ENCODE peak calls at places on chromosomes 4 and X, in six cellular contexts. One of them, this sample, is unnamed.

GRCh38 chrX:140701480-140701879 is 8.1 kb upstream of the LINC00632 start:
- DNase-seq in endothelial cell of umbilical vein: no peak
- DNase-seq in breast epithelium: no peak
- DNase-seq in HFFc6: no peak
- DNase-seq in astrocyte of the spinal cord: peak; percentile 17
- DNase-seq in CD8-positive, alpha-beta T cell: no peak
- DNase-seq in this sample: peak; percentile 19

GRCh38 chr4:114263233-114263632 is 283.8 kb upstream of the ARSJ start:
- DNase-seq in endothelial cell of umbilical vein: peak; percentile 39
- DNase-seq in breast epithelium: no peak
- DNase-seq in HFFc6: peak; percentile 36
- DNase-seq in astrocyte of the spinal cord: peak; percentile 59
- DNase-seq in CD8-positive, alpha-beta T cell: no peak
- DNase-seq in this sample: peak; percentile 66

GRCh38 chr4:2338754-2339457 is 77.0 kb upstream of the MXD4 start:
- DNase-seq in endothelial cell of umbilical vein: no peak
- DNase-seq in breast epithelium: peak; percentile 42
- DNase-seq in HFFc6: no peak
- DNase-seq in astrocyte of the spinal cord: no peak
- DNase-seq in CD8-positive, alpha-beta T cell: no peak
- DNase-seq in this sample: no peak

GRCh38 chrX:151974336-151975227 is at the start of gene GABRE:
- DNase-seq in endothelial cell of umbilical vein: peak; percentile 61
- DNase-seq in breast epithelium: peak; percentile 59
- DNase-seq in HFFc6: no peak
- DNase-seq in astrocyte of the spinal cord: peak; percentile 50
- DNase-seq in CD8-positive, alpha-beta T cell: no peak
- DNase-seq in this sample: peak; percentile 52

GRCh38 chr4:145044341-145044740 is 53.7 kb downstream of the ANAPC10 start:
- DNase-seq in endothelial cell of umbilical vein: no peak
- DNase-seq in breast epithelium: no peak
- DNase-seq in HFFc6: peak; percentile 8
- DNase-seq in astrocyte of the spinal cord: peak; percentile 54
- DNase-seq in CD8-positive, alpha-beta T cell: no peak
- DNase-seq in this sample: peak; percentile 9

GRCh38 chrX:18194688-18195087 is 26.0 kb downstream of the BEND2 start:
- DNase-seq in endothelial cell of umbilical vein: no peak
- DNase-seq in breast epithelium: no peak
- DNase-seq in HFFc6: no peak
- DNase-seq in astrocyte of the spinal cord: no peak
- DNase-seq in CD8-positive, alpha-beta T cell: no peak
- DNase-seq in this sample: no peak

GRCh38 chrX:139113682-139114081 is 402.2 kb upstream of the FGF13 start:
- DNase-seq in endothelial cell of umbilical vein: no peak
- DNase-seq in breast epithelium: no peak
- DNase-seq in HFFc6: no peak
- DNase-seq in astrocyte of the spinal cord: no peak
- DNase-seq in CD8-positive, alpha-beta T cell: no peak
- DNase-seq in this sample: peak; percentile 35

GRCh38 chr4:7652451-7652871 is 217.7 kb upstream of the PSAPL1 start:
- DNase-seq in endothelial cell of umbilical vein: no peak
- DNase-seq in breast epithelium: no peak
- DNase-seq in HFFc6: no peak
- DNase-seq in astrocyte of the spinal cord: peak; percentile 54
- DNase-seq in CD8-positive, alpha-beta T cell: peak; percentile 5
- DNase-seq in this sample: no peak

GRCh38 chr4:55173580-55173979 is 48.2 kb upstream of the KDR start:
- DNase-seq in endothelial cell of umbilical vein: peak; percentile 74
- DNase-seq in breast epithelium: no peak
- DNase-seq in HFFc6: peak; percentile 64
- DNase-seq in astrocyte of the spinal cord: peak; percentile 65
- DNase-seq in CD8-positive, alpha-beta T cell: no peak
- DNase-seq in this sample: peak; percentile 85

GRCh38 chrX:71128915-71129765 is 10.7 kb downstream of the MED12 start:
- DNase-seq in endothelial cell of umbilical vein: peak; percentile 64
- DNase-seq in breast epithelium: peak; percentile 62
- DNase-seq in HFFc6: peak; percentile 36
- DNase-seq in astrocyte of the spinal cord: peak; percentile 52
- DNase-seq in CD8-positive, alpha-beta T cell: peak; percentile 58
- DNase-seq in this sample: peak; percentile 57

GRCh38 chr4:74389494-74389893 is 24.5 kb downstream of the EREG start:
- DNase-seq in endothelial cell of umbilical vein: no peak
- DNase-seq in breast epithelium: no peak
- DNase-seq in HFFc6: no peak
- DNase-seq in astrocyte of the spinal cord: no peak
- DNase-seq in CD8-positive, alpha-beta T cell: no peak
- DNase-seq in this sample: no peak

GRCh38 chrX:21745756-21746155 is 12.2 kb downstream of the SMPX start:
- DNase-seq in endothelial cell of umbilical vein: peak; percentile 24
- DNase-seq in breast epithelium: no peak
- DNase-seq in HFFc6: peak; percentile 1
- DNase-seq in astrocyte of the spinal cord: peak; percentile 29
- DNase-seq in CD8-positive, alpha-beta T cell: peak; percentile 8
- DNase-seq in this sample: peak; percentile 20

GRCh38 chr4:24988776-24989175 is 42.0 kb downstream of the LGI2 start:
- DNase-seq in endothelial cell of umbilical vein: peak; percentile 61
- DNase-seq in breast epithelium: no peak
- DNase-seq in HFFc6: peak; percentile 66
- DNase-seq in astrocyte of the spinal cord: no peak
- DNase-seq in CD8-positive, alpha-beta T cell: no peak
- DNase-seq in this sample: peak; percentile 65

GRCh38 chr4:87011340-87012034 is 76.7 kb downstream of the AFF1 start:
- DNase-seq in endothelial cell of umbilical vein: peak; percentile 93
- DNase-seq in breast epithelium: no peak
- DNase-seq in HFFc6: peak; percentile 86
- DNase-seq in astrocyte of the spinal cord: peak; percentile 83
- DNase-seq in CD8-positive, alpha-beta T cell: no peak
- DNase-seq in this sample: peak; percentile 92

GRCh38 chr4:176302283-176303275 is 17.2 kb upstream of the SPCS3 start:
- DNase-seq in endothelial cell of umbilical vein: no peak
- DNase-seq in breast epithelium: no peak
- DNase-seq in HFFc6: peak; percentile 79
- DNase-seq in astrocyte of the spinal cord: peak; percentile 76
- DNase-seq in CD8-positive, alpha-beta T cell: no peak
- DNase-seq in this sample: peak; percentile 82

GRCh38 chr4:145804134-145804533 is 124.2 kb downstream of the C4orf51 start:
- DNase-seq in endothelial cell of umbilical vein: peak; percentile 72
- DNase-seq in breast epithelium: no peak
- DNase-seq in HFFc6: peak; percentile 85
- DNase-seq in astrocyte of the spinal cord: peak; percentile 86
- DNase-seq in CD8-positive, alpha-beta T cell: no peak
- DNase-seq in this sample: peak; percentile 95

GRCh38 chrX:76195579-76195978 is 22.7 kb downstream of the PBDC1 start:
- DNase-seq in endothelial cell of umbilical vein: no peak
- DNase-seq in breast epithelium: no peak
- DNase-seq in HFFc6: no peak
- DNase-seq in astrocyte of the spinal cord: no peak
- DNase-seq in CD8-positive, alpha-beta T cell: no peak
- DNase-seq in this sample: no peak

GRCh38 chrX:103309860-103310591 is 764 bp downstream of the BEX2 start:
- DNase-seq in endothelial cell of umbilical vein: no peak
- DNase-seq in breast epithelium: no peak
- DNase-seq in HFFc6: no peak
- DNase-seq in astrocyte of the spinal cord: no peak
- DNase-seq in CD8-positive, alpha-beta T cell: no peak
- DNase-seq in this sample: no peak

GRCh38 chr4:167031534-167032156 is 202.6 kb downstream of the SPOCK3 start:
- DNase-seq in endothelial cell of umbilical vein: peak; percentile 80
- DNase-seq in breast epithelium: no peak
- DNase-seq in HFFc6: no peak
- DNase-seq in astrocyte of the spinal cord: peak; percentile 33
- DNase-seq in CD8-positive, alpha-beta T cell: no peak
- DNase-seq in this sample: peak; percentile 81

GRCh38 chr4:99848576-99848975 is 31.9 kb downstream of the DAPP1 start:
- DNase-seq in endothelial cell of umbilical vein: no peak
- DNase-seq in breast epithelium: no peak
- DNase-seq in HFFc6: no peak
- DNase-seq in astrocyte of the spinal cord: no peak
- DNase-seq in CD8-positive, alpha-beta T cell: no peak
- DNase-seq in this sample: no peak

GRCh38 chr4:72341432-72341820 is 227.6 kb downstream of the ADAMTS3 start:
- DNase-seq in endothelial cell of umbilical vein: no peak
- DNase-seq in breast epithelium: no peak
- DNase-seq in HFFc6: no peak
- DNase-seq in astrocyte of the spinal cord: no peak
- DNase-seq in CD8-positive, alpha-beta T cell: no peak
- DNase-seq in this sample: no peak

GRCh38 chrX:154594491-154594890 is 9.6 kb downstream of the CTAG1A start:
- DNase-seq in endothelial cell of umbilical vein: no peak
- DNase-seq in breast epithelium: no peak
- DNase-seq in HFFc6: no peak
- DNase-seq in astrocyte of the spinal cord: no peak
- DNase-seq in CD8-positive, alpha-beta T cell: no peak
- DNase-seq in this sample: no peak

GRCh38 chr4:2071252-2071911 is 12.3 kb downstream of the NAT8L start:
- DNase-seq in endothelial cell of umbilical vein: no peak
- DNase-seq in breast epithelium: no peak
- DNase-seq in HFFc6: no peak
- DNase-seq in astrocyte of the spinal cord: no peak
- DNase-seq in CD8-positive, alpha-beta T cell: no peak
- DNase-seq in this sample: no peak

GRCh38 chr4:98749206-98749605 is 90.8 kb upstream of the TSPAN5 start:
- DNase-seq in endothelial cell of umbilical vein: no peak
- DNase-seq in breast epithelium: no peak
- DNase-seq in HFFc6: no peak
- DNase-seq in astrocyte of the spinal cord: no peak
- DNase-seq in CD8-positive, alpha-beta T cell: no peak
- DNase-seq in this sample: no peak

DNA sequence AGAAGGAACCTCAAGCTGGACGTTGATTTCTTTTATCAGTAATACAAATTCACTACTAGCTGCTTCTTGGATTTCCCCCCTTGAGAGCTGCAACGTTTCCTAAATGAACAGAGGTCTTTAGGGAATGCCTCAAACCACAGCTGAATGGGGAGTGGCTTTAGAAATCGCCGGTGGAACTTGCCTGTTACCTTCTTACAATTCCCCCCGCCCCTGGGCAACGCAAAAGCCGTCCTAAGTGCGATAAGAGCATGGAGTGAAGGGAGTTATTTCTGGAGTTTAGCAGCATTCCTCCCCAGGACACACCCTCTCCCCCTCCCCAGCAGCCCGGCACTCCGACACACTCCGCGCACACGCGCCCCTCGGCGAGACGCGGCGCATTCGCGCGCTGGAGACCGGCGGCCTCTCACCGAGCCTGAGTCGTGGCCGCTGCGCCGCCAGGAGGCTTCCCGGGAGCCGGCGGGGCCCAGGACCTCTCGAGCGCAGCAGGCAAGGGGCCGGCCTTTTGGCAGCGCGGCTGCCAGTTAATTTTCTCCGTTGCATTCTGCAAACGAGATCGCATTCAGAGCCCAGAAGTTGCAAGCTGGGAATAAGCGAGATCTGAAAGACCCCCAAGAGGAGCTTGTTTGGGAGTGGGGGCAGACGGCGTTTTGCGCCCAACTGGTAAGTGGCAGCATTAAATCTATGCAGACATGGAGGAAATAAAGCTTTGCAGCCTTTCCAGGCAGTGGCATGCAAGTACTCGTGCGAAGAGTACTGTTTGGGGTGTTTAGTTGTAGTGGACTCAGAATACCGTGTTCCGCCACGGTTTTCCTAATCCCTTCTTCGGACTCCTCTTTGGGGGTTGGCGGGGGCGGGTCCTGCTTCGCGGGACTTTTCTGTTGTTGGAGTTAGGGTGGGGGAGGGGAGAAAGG is 134.6 kb downstream of the PALLD start:
- DNase-seq in endothelial cell of umbilical vein: peak; percentile 72
- DNase-seq in breast epithelium: peak; percentile 65
- DNase-seq in HFFc6: no peak
- DNase-seq in astrocyte of the spinal cord: peak; percentile 90
- DNase-seq in CD8-positive, alpha-beta T cell: no peak
- DNase-seq in this sample: peak; percentile 73
- TF ChIP-seq CTCF in endothelial cell of umbilical vein: peak; percentile 59
- TF ChIP-seq CTCF in breast epithelium: peak; percentile 51
- TF ChIP-seq CTCF in HFFc6: peak; percentile 66
- TF ChIP-seq CTCF in astrocyte of the spinal cord: peak; percentile 38
- TF ChIP-seq CTCF in CD8-positive, alpha-beta T cell: no peak
- TF ChIP-seq CTCF in this sample: peak; percentile 18

DNA sequence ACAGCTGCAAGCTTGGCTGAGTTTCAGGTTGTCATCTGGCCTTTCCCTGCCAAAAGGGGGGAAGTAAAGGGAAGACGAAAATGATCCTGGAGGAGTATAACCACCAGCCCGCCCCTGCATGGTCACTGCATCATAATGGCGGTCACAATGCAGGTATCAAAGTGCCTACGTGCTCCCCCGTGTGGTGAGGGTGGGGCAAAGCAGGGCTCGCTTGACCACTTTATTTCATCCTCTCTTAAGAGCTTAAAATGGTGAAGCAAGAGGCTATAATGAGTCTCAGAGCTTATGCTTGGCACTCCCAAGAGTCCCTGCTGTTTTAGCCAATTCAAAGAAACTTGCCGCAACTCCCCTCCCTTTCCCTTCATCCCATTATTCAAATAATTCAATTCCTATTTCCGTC is 105.6 kb downstream of the APOOL start:
- DNase-seq in endothelial cell of umbilical vein: no peak
- DNase-seq in breast epithelium: no peak
- DNase-seq in HFFc6: no peak
- DNase-seq in astrocyte of the spinal cord: no peak
- DNase-seq in CD8-positive, alpha-beta T cell: no peak
- DNase-seq in this sample: no peak
- TF ChIP-seq CTCF in endothelial cell of umbilical vein: peak; percentile 31
- TF ChIP-seq CTCF in breast epithelium: no peak
- TF ChIP-seq CTCF in HFFc6: peak; percentile 55
- TF ChIP-seq CTCF in astrocyte of the spinal cord: peak; percentile 49
- TF ChIP-seq CTCF in CD8-positive, alpha-beta T cell: no peak
- TF ChIP-seq CTCF in this sample: no peak

DNA sequence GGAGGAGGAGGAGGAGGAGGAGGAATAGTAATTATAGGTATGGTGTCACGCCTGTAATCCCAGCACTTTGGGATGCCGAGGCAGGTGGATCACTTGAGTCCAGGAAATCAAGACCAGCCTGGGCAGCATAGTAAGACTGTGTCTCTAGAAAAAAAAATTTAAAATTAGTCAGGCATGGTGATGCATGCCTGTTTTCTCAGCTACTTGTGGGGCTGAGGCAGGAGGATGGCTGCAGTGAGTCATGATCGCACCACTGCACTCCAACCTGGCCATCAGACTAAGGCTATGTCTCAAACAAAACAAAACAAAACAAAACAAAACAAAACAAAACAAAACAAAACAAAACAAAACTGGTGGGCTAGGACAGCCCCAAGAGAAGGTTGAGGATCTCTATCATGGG is 3.0 kb downstream of the STARD8 start:
- DNase-seq in endothelial cell of umbilical vein: no peak
- DNase-seq in breast epithelium: no peak
- DNase-seq in HFFc6: peak; percentile 67
- DNase-seq in astrocyte of the spinal cord: peak; percentile 43
- DNase-seq in CD8-positive, alpha-beta T cell: no peak
- DNase-seq in this sample: peak; percentile 57
- TF ChIP-seq CTCF in endothelial cell of umbilical vein: no peak
- TF ChIP-seq CTCF in breast epithelium: no peak
- TF ChIP-seq CTCF in HFFc6: no peak
- TF ChIP-seq CTCF in astrocyte of the spinal cord: no peak
- TF ChIP-seq CTCF in CD8-positive, alpha-beta T cell: no peak
- TF ChIP-seq CTCF in this sample: no peak

DNA sequence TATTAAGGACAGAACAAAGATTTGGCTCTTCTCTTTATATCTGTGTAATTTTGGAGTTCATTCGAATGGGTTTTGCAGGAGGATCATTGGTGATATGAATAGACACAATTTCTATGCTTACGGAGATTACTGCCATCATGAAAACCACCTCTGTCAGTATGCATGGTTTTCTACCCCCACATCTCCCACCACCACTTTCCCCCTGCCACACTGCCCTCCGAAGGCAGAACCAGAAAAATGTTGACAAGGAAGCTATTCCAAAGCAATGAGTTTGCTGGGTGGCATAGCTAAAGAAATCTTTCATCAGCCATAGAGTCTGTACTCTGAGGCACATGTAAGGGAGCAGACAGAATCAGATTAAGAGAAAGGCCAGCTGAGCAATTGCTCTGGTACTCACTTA is 567.3 kb upstream of the ACTRT1 start:
- DNase-seq in endothelial cell of umbilical vein: no peak
- DNase-seq in breast epithelium: no peak
- DNase-seq in HFFc6: no peak
- DNase-seq in astrocyte of the spinal cord: no peak
- DNase-seq in CD8-positive, alpha-beta T cell: no peak
- DNase-seq in this sample: no peak
- TF ChIP-seq CTCF in endothelial cell of umbilical vein: no peak
- TF ChIP-seq CTCF in breast epithelium: no peak
- TF ChIP-seq CTCF in HFFc6: no peak
- TF ChIP-seq CTCF in astrocyte of the spinal cord: no peak
- TF ChIP-seq CTCF in CD8-positive, alpha-beta T cell: no peak
- TF ChIP-seq CTCF in this sample: no peak